ENCODE peak calls at places on chromosomes 4 and X, in nine cellular contexts. A is IMR-90; I is stimulated activated naive CD8-positive, alpha-beta T cell treated with anti-CD3 and anti-CD28 coated beads, Interleukin-15, Interleukin-2, amounts not matched to agents 100 U/mL and 50 U/mL, for 24 hours; L is left cardiac atrium; E is activated naive CD4-positive, alpha-beta T cell treated with anti-CD3 and anti-CD28 coated beads, Interleukin-2, amount 50 U/mL, for 72 hours; M is right lobe of liver; V is stimulated activated naive B cell treated with anti-CD40 and anti-IgM and Interleukin-4, amounts not matched to agents 10 μg/mL and 1 μg/mL and 100 μg/mL, for 72 hours; T is memory B cell; F is lower lobe of right lung. U is an unnamed sample.

GRCh38 chrX:100635989-100636320 is 651 bp downstream of the TSPAN6 start:
- ATAC-seq in L (no peak), F (peak), M (peak), I (no peak), V (no peak), E (no peak), A (no peak), T (no peak), U (peak)

GRCh38 chr4:26892480-26893150 is 32.0 kb downstream of the STIM2 start:
- ATAC-seq in T (peak), A (no peak), M (no peak), E (peak), I (peak), V (peak), L (no peak), F (no peak), U (peak)

GRCh38 chr4:168515222-168516011 is 18.6 kb downstream of the PALLD start:
- ATAC-seq in M (peak), L (no peak), I (no peak), E (no peak), F (no peak), A (peak), V (no peak), T (no peak), U (no peak)

GRCh38 chr4:42654606-42655005 is 2.3 kb downstream of the ATP8A1 start:
- ATAC-seq in F (no peak), I (peak), E (peak), T (no peak), V (no peak), A (no peak), L (no peak), M (no peak), U (peak)

GRCh38 chr4:168496834-168497233 is at the start of gene PALLD:
- ATAC-seq in V (no peak), A (peak), F (peak), E (no peak), I (no peak), L (peak), M (no peak), T (no peak), U (no peak)

GRCh38 chr4:105895324-105895608 is at the start of gene NPNT:
- ATAC-seq in E (peak), T (no peak), A (peak), L (peak), V (peak), M (no peak), F (peak), I (no peak), U (no peak)

GRCh38 chrX:68504237-68504636 is 5.4 kb downstream of the YIPF6 start:
- ATAC-seq in I (peak), L (no peak), V (peak), M (no peak), F (no peak), T (no peak), E (peak), A (peak), U (peak)

GRCh38 chrX:135094726-135095125 is 25.6 kb downstream of the ETDB start:
- ATAC-seq in M (no peak), L (no peak), I (no peak), A (no peak), V (no peak), F (no peak), T (no peak), E (no peak), U (no peak)

GRCh38 chr4:25580633-25581467 is 74.8 kb upstream of the SLC34A2 start:
- ATAC-seq in T (no peak), M (peak), V (no peak), I (no peak), L (no peak), E (no peak), F (no peak), A (no peak), U (no peak)

GRCh38 chr4:152278172-152278504 is 257.8 kb downstream of the FBXW7 start:
- ATAC-seq in A (no peak), L (no peak), V (no peak), I (no peak), T (no peak), F (peak), E (no peak), M (no peak), U (no peak)

GRCh38 chrX:57329008-57329407 is 42.5 kb downstream of the FAAH2 start:
- ATAC-seq in T (no peak), I (no peak), E (no peak), A (no peak), F (no peak), V (no peak), M (peak), L (no peak), U (no peak)

GRCh38 chr4:144597171-144597570 is 48.8 kb upstream of the HHIP start:
- ATAC-seq in A (no peak), E (no peak), T (no peak), I (no peak), M (no peak), L (no peak), F (no peak), V (no peak), U (no peak)

GRCh38 chrX:16451331-16451730 is 198.6 kb upstream of the S100G start:
- ATAC-seq in F (no peak), T (no peak), V (no peak), M (no peak), I (no peak), L (no peak), E (no peak), A (no peak), U (no peak)

GRCh38 chr4:170729897-170730296 is 640.1 kb upstream of the AADAT start:
- ATAC-seq in F (no peak), I (no peak), M (no peak), E (no peak), T (no peak), V (no peak), A (no peak), L (no peak), U (no peak)

GRCh38 chr4:151922811-151923210 is 162.0 kb upstream of the GATB start:
- ATAC-seq in I (no peak), T (no peak), A (no peak), F (no peak), M (no peak), V (no peak), E (peak), L (no peak), U (peak)

GRCh38 chr4:24690436-24690835 is 104.9 kb upstream of the SOD3 start:
- ATAC-seq in A (peak), M (no peak), E (no peak), L (peak), F (peak), I (no peak), T (no peak), V (no peak), U (no peak)

GRCh38 chr4:108049406-108049805 is 59.7 kb downstream of the HADH start:
- ATAC-seq in T (no peak), M (no peak), V (no peak), A (no peak), L (no peak), I (no peak), F (no peak), E (peak), U (peak)

GRCh38 chr4:40530961-40531635 is 98.6 kb downstream of the RBM47 start:
- ATAC-seq in V (no peak), F (no peak), L (no peak), T (no peak), A (no peak), M (no peak), E (peak), I (peak), U (no peak)

GRCh38 chrX:129041319-129041718 is 482.0 kb downstream of the SMARCA1 start:
- ATAC-seq in M (no peak), E (no peak), V (no peak), T (no peak), I (no peak), A (no peak), L (no peak), F (no peak), U (no peak)

GRCh38 chrX:123675154-123675553 is 57.7 kb downstream of the THOC2 start:
- ATAC-seq in T (no peak), F (no peak), L (no peak), I (no peak), M (no peak), V (no peak), A (no peak), E (no peak), U (no peak)

GRCh38 chr4:37549003-37549402 is 137.2 kb downstream of the RELL1 start:
- ATAC-seq in L (no peak), I (no peak), A (no peak), E (no peak), T (no peak), M (no peak), V (no peak), F (no peak), U (no peak)

GRCh38 chr4:14772388-14772787 is 229.9 kb upstream of the CPEB2 start:
- ATAC-seq in A (no peak), L (no peak), I (peak), V (no peak), T (no peak), F (no peak), M (no peak), E (peak), U (peak)

GRCh38 chr4:54659213-54660144 is 1.7 kb downstream of the KIT start:
- ATAC-seq in L (no peak), T (no peak), M (peak), F (peak), A (no peak), V (no peak), I (no peak), E (no peak), U (no peak)

GRCh38 chr4:47933798-47934197 is 19.4 kb upstream of the NFXL1 start:
- ATAC-seq in F (peak), V (peak), E (peak), A (peak), M (peak), L (no peak), I (no peak), T (peak), U (no peak)

GRCh38 chr4:153008578-153009199 is 72.6 kb downstream of the FHDC1 start:
- ATAC-seq in I (no peak), E (no peak), A (no peak), L (no peak), T (peak), F (no peak), M (no peak), V (peak), U (no peak)

GRCh38 chr4:18945464-18945863 is 923.9 kb upstream of the LCORL start:
- ATAC-seq in V (no peak), L (no peak), E (no peak), M (no peak), T (no peak), A (no peak), F (no peak), I (no peak), U (no peak)

U was measured in activated T-helper 17 cell treated with anti-CD3 and anti-CD28 coated beads, Interleukin-2, amount 50 U/mL, for 72 hours.